ENCODE peak calls at places on chromosomes 6 and 20, in nine cellular contexts. One of them, this sample, is unnamed.
A peak's percentile ranks its signal among the peaks of the same experiment; 100 is the strongest.

GRCh38 chr20:555933-556332 is 12.3 kb upstream of the CSNK2A1 start:
- DNase-seq in globus pallidus: no peak
- DNase-seq in neural crest cell: no peak
- DNase-seq in H54: no peak
- DNase-seq in lower leg skin: no peak
- DNase-seq in foreskin fibroblast: no peak
- DNase-seq in WTC11: no peak
- DNase-seq in heart left ventricle: peak; percentile 66
- DNase-seq in brain microvascular endothelial cell: no peak
- DNase-seq in this sample: no peak

GRCh38 chr6:87697581-87698552 is 4.2 kb downstream of the AKIRIN2 start:
- DNase-seq in brain microvascular endothelial cell: peak; percentile 67
- DNase-seq in lower leg skin: no peak
- DNase-seq in neural crest cell: no peak
- DNase-seq in H54: no peak
- DNase-seq in heart left ventricle: no peak
- DNase-seq in foreskin fibroblast: peak; percentile 70
- DNase-seq in WTC11: no peak
- DNase-seq in globus pallidus: peak; percentile 76
- DNase-seq in this sample: peak; percentile 85

GRCh38 chr20:31595654-31596411 is 9.3 kb upstream of the ID1 start:
- DNase-seq in WTC11: peak; percentile 75
- DNase-seq in heart left ventricle: peak; percentile 88
- DNase-seq in lower leg skin: peak; percentile 97
- DNase-seq in globus pallidus: no peak
- DNase-seq in brain microvascular endothelial cell: no peak
- DNase-seq in neural crest cell: peak; percentile 68
- DNase-seq in H54: peak; percentile 71
- DNase-seq in foreskin fibroblast: peak; percentile 99
- DNase-seq in this sample: peak; percentile 95

GRCh38 chr6:15244605-15245360 is 1.1 kb upstream of the JARID2 start:
- DNase-seq in WTC11: peak; percentile 66
- DNase-seq in brain microvascular endothelial cell: no peak
- DNase-seq in lower leg skin: peak; percentile 96
- DNase-seq in heart left ventricle: peak; percentile 88
- DNase-seq in globus pallidus: peak; percentile 74
- DNase-seq in foreskin fibroblast: peak; percentile 60
- DNase-seq in neural crest cell: peak; percentile 42
- DNase-seq in H54: peak; percentile 80
- DNase-seq in this sample: no peak

GRCh38 chr6:110590821-110591351 is 114.5 kb upstream of the SLC22A16 start:
- DNase-seq in heart left ventricle: no peak
- DNase-seq in foreskin fibroblast: peak; percentile 20
- DNase-seq in lower leg skin: no peak
- DNase-seq in globus pallidus: no peak
- DNase-seq in brain microvascular endothelial cell: peak; percentile 69
- DNase-seq in H54: no peak
- DNase-seq in WTC11: no peak
- DNase-seq in neural crest cell: no peak
- DNase-seq in this sample: no peak

GRCh38 chr20:50855498-50856474 is 60.9 kb downstream of the BCAS4 start:
- DNase-seq in WTC11: peak; percentile 42
- DNase-seq in foreskin fibroblast: peak; percentile 24
- DNase-seq in brain microvascular endothelial cell: no peak
- DNase-seq in neural crest cell: no peak
- DNase-seq in heart left ventricle: no peak
- DNase-seq in lower leg skin: no peak
- DNase-seq in globus pallidus: no peak
- DNase-seq in H54: peak; percentile 40
- DNase-seq in this sample: no peak

GRCh38 chr20:50540620-50541605 is 30.7 kb downstream of the PTPN1 start:
- DNase-seq in neural crest cell: no peak
- DNase-seq in lower leg skin: no peak
- DNase-seq in globus pallidus: no peak
- DNase-seq in H54: peak; percentile 51
- DNase-seq in foreskin fibroblast: peak; percentile 60
- DNase-seq in heart left ventricle: no peak
- DNase-seq in brain microvascular endothelial cell: peak; percentile 93
- DNase-seq in WTC11: no peak
- DNase-seq in this sample: no peak

GRCh38 chr6:116571683-116572000 is 338 bp downstream of the RWDD1 start:
- DNase-seq in H54: no peak
- DNase-seq in WTC11: no peak
- DNase-seq in neural crest cell: no peak
- DNase-seq in globus pallidus: no peak
- DNase-seq in brain microvascular endothelial cell: no peak
- DNase-seq in foreskin fibroblast: no peak
- DNase-seq in heart left ventricle: no peak
- DNase-seq in lower leg skin: no peak
- DNase-seq in this sample: no peak

GRCh38 chr20:56409521-56409920 is 2.5 kb upstream of the CASS4 start:
- DNase-seq in foreskin fibroblast: peak; percentile 64
- DNase-seq in WTC11: no peak
- DNase-seq in globus pallidus: no peak
- DNase-seq in brain microvascular endothelial cell: peak; percentile 22
- DNase-seq in heart left ventricle: peak; percentile 16
- DNase-seq in neural crest cell: no peak
- DNase-seq in lower leg skin: no peak
- DNase-seq in H54: no peak
- DNase-seq in this sample: no peak

GRCh38 chr6:130885392-130886192 is 58.4 kb downstream of the SMLR1 start:
- DNase-seq in neural crest cell: peak; percentile 83
- DNase-seq in lower leg skin: no peak
- DNase-seq in brain microvascular endothelial cell: peak; percentile 75
- DNase-seq in foreskin fibroblast: peak; percentile 46
- DNase-seq in globus pallidus: peak; percentile 84
- DNase-seq in heart left ventricle: peak; percentile 71
- DNase-seq in H54: peak; percentile 13
- DNase-seq in WTC11: peak; percentile 72
- DNase-seq in this sample: no peak

GRCh38 chr20:57112448-57112847 is 154.0 kb downstream of the BMP7 start:
- DNase-seq in brain microvascular endothelial cell: no peak
- DNase-seq in globus pallidus: no peak
- DNase-seq in neural crest cell: no peak
- DNase-seq in lower leg skin: no peak
- DNase-seq in heart left ventricle: no peak
- DNase-seq in WTC11: no peak
- DNase-seq in foreskin fibroblast: no peak
- DNase-seq in H54: no peak
- DNase-seq in this sample: no peak

GRCh38 chr6:63543001-63543400 is 29.3 kb upstream of the LOC128125822 start:
- DNase-seq in H54: no peak
- DNase-seq in neural crest cell: no peak
- DNase-seq in globus pallidus: no peak
- DNase-seq in heart left ventricle: no peak
- DNase-seq in foreskin fibroblast: no peak
- DNase-seq in brain microvascular endothelial cell: no peak
- DNase-seq in lower leg skin: no peak
- DNase-seq in WTC11: no peak
- DNase-seq in this sample: no peak

GRCh38 chr6:56279346-56280080 is 32.1 kb upstream of the COL21A1 start:
- DNase-seq in heart left ventricle: no peak
- DNase-seq in neural crest cell: no peak
- DNase-seq in globus pallidus: no peak
- DNase-seq in foreskin fibroblast: no peak
- DNase-seq in brain microvascular endothelial cell: no peak
- DNase-seq in H54: peak; percentile 24
- DNase-seq in lower leg skin: no peak
- DNase-seq in WTC11: no peak
- DNase-seq in this sample: no peak

GRCh38 chr6:161922631-161923119 is 648.8 kb upstream of the AGPAT4 start:
- DNase-seq in globus pallidus: peak; percentile 26
- DNase-seq in heart left ventricle: peak; percentile 21
- DNase-seq in brain microvascular endothelial cell: peak; percentile 72
- DNase-seq in foreskin fibroblast: peak; percentile 6
- DNase-seq in lower leg skin: no peak
- DNase-seq in neural crest cell: peak; percentile 9
- DNase-seq in H54: peak; percentile 25
- DNase-seq in WTC11: peak; percentile 50
- DNase-seq in this sample: no peak

GRCh38 chr6:41548098-41548840 is 2.1 kb downstream of the FOXP4 start:
- DNase-seq in H54: no peak
- DNase-seq in globus pallidus: no peak
- DNase-seq in foreskin fibroblast: no peak
- DNase-seq in brain microvascular endothelial cell: no peak
- DNase-seq in neural crest cell: no peak
- DNase-seq in heart left ventricle: no peak
- DNase-seq in lower leg skin: no peak
- DNase-seq in WTC11: no peak
- DNase-seq in this sample: no peak

GRCh38 chr20:13119583-13119982 is 101.5 kb upstream of the ISM1 start:
- DNase-seq in foreskin fibroblast: peak; percentile 43
- DNase-seq in brain microvascular endothelial cell: peak; percentile 61
- DNase-seq in neural crest cell: peak; percentile 54
- DNase-seq in lower leg skin: no peak
- DNase-seq in globus pallidus: peak; percentile 58
- DNase-seq in WTC11: peak; percentile 17
- DNase-seq in H54: no peak
- DNase-seq in heart left ventricle: no peak
- DNase-seq in this sample: peak; percentile 18

GRCh38 chr20:967796-968742 is 34.0 kb downstream of the RSPO4 start:
- DNase-seq in foreskin fibroblast: peak; percentile 10
- DNase-seq in lower leg skin: no peak
- DNase-seq in neural crest cell: no peak
- DNase-seq in globus pallidus: no peak
- DNase-seq in heart left ventricle: no peak
- DNase-seq in brain microvascular endothelial cell: peak; percentile 19
- DNase-seq in H54: no peak
- DNase-seq in WTC11: no peak
- DNase-seq in this sample: no peak

GRCh38 chr6:159760602-159761057 is 1.2 kb upstream of the ACAT2 start:
- DNase-seq in neural crest cell: no peak
- DNase-seq in foreskin fibroblast: peak; percentile 36
- DNase-seq in brain microvascular endothelial cell: peak; percentile 49
- DNase-seq in globus pallidus: no peak
- DNase-seq in lower leg skin: no peak
- DNase-seq in H54: peak; percentile 19
- DNase-seq in WTC11: peak; percentile 25
- DNase-seq in heart left ventricle: no peak
- DNase-seq in this sample: peak; percentile 16

GRCh38 chr6:6315660-6316059 is 4.8 kb downstream of the F13A1 start:
- DNase-seq in H54: peak; percentile 8
- DNase-seq in heart left ventricle: peak; percentile 43
- DNase-seq in globus pallidus: peak; percentile 31
- DNase-seq in neural crest cell: peak; percentile 53
- DNase-seq in lower leg skin: no peak
- DNase-seq in WTC11: peak; percentile 65
- DNase-seq in foreskin fibroblast: peak; percentile 2
- DNase-seq in brain microvascular endothelial cell: peak; percentile 42
- DNase-seq in this sample: no peak

GRCh38 chr20:13863244-13863643 is 78.4 kb downstream of the NDUFAF5 start:
- DNase-seq in WTC11: no peak
- DNase-seq in neural crest cell: no peak
- DNase-seq in globus pallidus: no peak
- DNase-seq in foreskin fibroblast: no peak
- DNase-seq in lower leg skin: no peak
- DNase-seq in brain microvascular endothelial cell: no peak
- DNase-seq in H54: no peak
- DNase-seq in heart left ventricle: no peak
- DNase-seq in this sample: no peak

GRCh38 chr6:12832341-12832740 is 115.8 kb downstream of the PHACTR1 start:
- DNase-seq in H54: no peak
- DNase-seq in heart left ventricle: no peak
- DNase-seq in WTC11: no peak
- DNase-seq in foreskin fibroblast: no peak
- DNase-seq in neural crest cell: no peak
- DNase-seq in globus pallidus: no peak
- DNase-seq in lower leg skin: no peak
- DNase-seq in brain microvascular endothelial cell: no peak
- DNase-seq in this sample: no peak

GRCh38 chr20:38825901-38826625 is 20.6 kb downstream of the PPP1R16B start:
- DNase-seq in H54: peak; percentile 37
- DNase-seq in foreskin fibroblast: peak; percentile 14
- DNase-seq in brain microvascular endothelial cell: peak; percentile 73
- DNase-seq in WTC11: no peak
- DNase-seq in neural crest cell: no peak
- DNase-seq in globus pallidus: no peak
- DNase-seq in lower leg skin: no peak
- DNase-seq in heart left ventricle: no peak
- DNase-seq in this sample: peak; percentile 20

GRCh38 chr20:48682529-48683385 is 145.0 kb downstream of the PREX1 start:
- DNase-seq in foreskin fibroblast: peak; percentile 99
- DNase-seq in WTC11: peak; percentile 71
- DNase-seq in H54: peak; percentile 56
- DNase-seq in heart left ventricle: peak; percentile 89
- DNase-seq in globus pallidus: peak; percentile 65
- DNase-seq in brain microvascular endothelial cell: peak; percentile 77
- DNase-seq in lower leg skin: no peak
- DNase-seq in neural crest cell: no peak
- DNase-seq in this sample: peak; percentile 91

GRCh38 chr6:149719531-149719930 is 1.6 kb upstream of the LATS1 start:
- DNase-seq in H54: no peak
- DNase-seq in WTC11: no peak
- DNase-seq in heart left ventricle: no peak
- DNase-seq in neural crest cell: no peak
- DNase-seq in foreskin fibroblast: no peak
- DNase-seq in globus pallidus: no peak
- DNase-seq in brain microvascular endothelial cell: no peak
- DNase-seq in lower leg skin: no peak
- DNase-seq in this sample: no peak

GRCh38 chr6:134437376-134437775 is 119.5 kb upstream of the SGK1 start:
- DNase-seq in heart left ventricle: no peak
- DNase-seq in WTC11: no peak
- DNase-seq in globus pallidus: no peak
- DNase-seq in neural crest cell: no peak
- DNase-seq in brain microvascular endothelial cell: peak; percentile 68
- DNase-seq in lower leg skin: no peak
- DNase-seq in foreskin fibroblast: no peak
- DNase-seq in H54: no peak
- DNase-seq in this sample: no peak

GRCh38 chr20:49447946-49448809 is 34.3 kb downstream of the KCNB1 start:
- DNase-seq in H54: no peak
- DNase-seq in lower leg skin: peak; percentile 86
- DNase-seq in heart left ventricle: no peak
- DNase-seq in WTC11: peak; percentile 31
- DNase-seq in globus pallidus: no peak
- DNase-seq in neural crest cell: no peak
- DNase-seq in brain microvascular endothelial cell: no peak
- DNase-seq in foreskin fibroblast: no peak
- DNase-seq in this sample: no peak

GRCh38 chr20:47336013-47336754 is 20.3 kb downstream of the ZMYND8 start:
- DNase-seq in foreskin fibroblast: peak; percentile 93
- DNase-seq in H54: no peak
- DNase-seq in heart left ventricle: no peak
- DNase-seq in brain microvascular endothelial cell: no peak
- DNase-seq in globus pallidus: peak; percentile 91
- DNase-seq in lower leg skin: no peak
- DNase-seq in WTC11: no peak
- DNase-seq in neural crest cell: no peak
- DNase-seq in this sample: peak; percentile 64

GRCh38 chr20:58986286-58986967 is 5.4 kb downstream of the NELFCD start:
- DNase-seq in brain microvascular endothelial cell: no peak
- DNase-seq in globus pallidus: no peak
- DNase-seq in lower leg skin: peak; percentile 71
- DNase-seq in WTC11: no peak
- DNase-seq in H54: no peak
- DNase-seq in heart left ventricle: peak; percentile 9
- DNase-seq in neural crest cell: no peak
- DNase-seq in foreskin fibroblast: no peak
- DNase-seq in this sample: no peak

GRCh38 chr20:51350941-51351631 is 191.4 kb downstream of the NFATC2 start:
- DNase-seq in brain microvascular endothelial cell: peak; percentile 98
- DNase-seq in foreskin fibroblast: peak; percentile 88
- DNase-seq in H54: no peak
- DNase-seq in heart left ventricle: no peak
- DNase-seq in neural crest cell: no peak
- DNase-seq in globus pallidus: no peak
- DNase-seq in lower leg skin: no peak
- DNase-seq in WTC11: no peak
- DNase-seq in this sample: peak; percentile 92

GRCh38 chr6:131949615-131949908 is 1.6 kb downstream of the CCN2 start:
- DNase-seq in foreskin fibroblast: peak; percentile 82
- DNase-seq in H54: no peak
- DNase-seq in globus pallidus: no peak
- DNase-seq in neural crest cell: no peak
- DNase-seq in brain microvascular endothelial cell: no peak
- DNase-seq in lower leg skin: no peak
- DNase-seq in heart left ventricle: no peak
- DNase-seq in WTC11: no peak
- DNase-seq in this sample: peak; percentile 89

GRCh38 chr6:35496851-35497570 is at the start of gene TEAD3:
- DNase-seq in globus pallidus: no peak
- DNase-seq in lower leg skin: peak; percentile 94
- DNase-seq in neural crest cell: peak; percentile 69
- DNase-seq in WTC11: peak; percentile 89
- DNase-seq in heart left ventricle: peak; percentile 70
- DNase-seq in brain microvascular endothelial cell: peak; percentile 36
- DNase-seq in H54: peak; percentile 86
- DNase-seq in foreskin fibroblast: peak; percentile 89
- DNase-seq in this sample: no peak